ENCODE peak calls at places on chromosome 14, in four cellular contexts. G is CD8-positive, alpha-beta T cell; V is body of pancreas; J is A673. U is an unnamed sample.

GRCh38 chr14:93039649-93040315 is 75.9 kb downstream of the ITPK1 start:
- DNase-seq in G (no peak), V (no peak), J (no peak), U (no peak)

GRCh38 chr14:96055065-96055752 is 16.0 kb downstream of the C14orf132 start:
- DNase-seq in G (no peak), V (no peak), J (no peak), U (peak)

GRCh38 chr14:90060312-90060964 is 1.4 kb upstream of the KCNK13 start:
- DNase-seq in G (peak), V (peak), J (peak), U (peak)

GRCh38 chr14:32578181-32578580 is 249.1 kb downstream of the AKAP6 start:
- DNase-seq in G (no peak), V (no peak), J (no peak), U (no peak)

GRCh38 chr14:61593330-61593729 is 102.0 kb upstream of the HIF1A start:
- DNase-seq in G (no peak), V (no peak), J (no peak), U (no peak)

GRCh38 chr14:56782701-56783100 is 27.6 kb downstream of the OTX2 start:
- DNase-seq in G (no peak), V (no peak), J (no peak), U (peak)

GRCh38 chr14:78253986-78254385 is 83.8 kb downstream of the NRXN3 start:
- DNase-seq in G (no peak), V (no peak), J (peak), U (peak)

GRCh38 chr14:70052990-70053389 is 135.8 kb downstream of the SLC8A3 start:
- DNase-seq in G (no peak), V (no peak), J (peak), U (peak)

GRCh38 chr14:84351646-84352045 is 1178.3 kb upstream of the FLRT2 start:
- DNase-seq in G (no peak), V (no peak), J (no peak), U (peak)

GRCh38 chr14:100076630-100077029 is 11.4 kb downstream of the EVL start:
- DNase-seq in G (no peak), V (peak), J (no peak), U (peak)

GRCh38 chr14:106848330-106849121 is 1322.1 kb downstream of the TMEM121 start:
- DNase-seq in G (no peak), V (peak), J (peak), U (peak)

GRCh38 chr14:55381040-55381439 is 30.6 kb downstream of the ATG14 start:
- DNase-seq in G (no peak), V (no peak), J (no peak), U (no peak)

GRCh38 chr14:64774272-64774671 is 70.0 kb downstream of the PLEKHG3 start:
- DNase-seq in G (no peak), V (no peak), J (no peak), U (no peak)

GRCh38 chr14:43692706-43693105 is 814.4 kb downstream of the FSCB start:
- DNase-seq in G (no peak), V (no peak), J (no peak), U (no peak)
- TF ChIP-seq CTCF in G (no peak), V (no peak), J (no peak), U (no peak)

DNA sequence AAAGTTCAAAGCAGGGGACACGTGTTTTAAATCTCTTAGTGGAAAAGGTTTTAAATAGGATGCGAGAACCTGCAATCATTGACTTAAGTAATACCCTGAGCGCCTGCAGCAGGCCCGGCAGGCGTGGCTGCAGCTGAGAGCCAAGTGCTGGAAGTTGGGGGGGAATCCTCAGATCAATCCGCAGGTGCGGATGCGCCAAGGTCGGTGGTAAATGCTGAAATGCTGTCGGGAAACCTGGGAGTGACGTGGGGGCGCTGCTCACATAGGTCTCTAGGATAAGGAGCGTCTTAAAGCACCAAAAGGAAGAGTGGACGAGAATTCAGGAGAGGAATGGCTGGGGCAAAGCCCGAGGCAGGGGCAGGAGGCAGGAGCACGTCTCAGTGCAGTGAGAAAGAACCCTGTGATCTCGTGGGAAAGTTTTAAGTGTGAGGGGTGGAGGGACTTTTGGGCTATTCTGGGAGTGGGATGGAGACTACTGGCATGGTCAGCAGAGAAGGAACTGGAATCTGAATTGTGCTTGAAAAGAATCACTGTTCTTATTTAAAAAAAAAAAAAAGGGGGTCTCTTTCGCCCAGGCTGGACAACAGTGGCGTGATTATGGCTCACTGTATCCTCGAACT is 883 bp upstream of the CDCA4 start:
- DNase-seq in G (no peak), V (peak), J (peak), U (peak)
- H3K4me3 ChIP-seq in G (peak), V (peak), J (peak), U (peak)

DNA sequence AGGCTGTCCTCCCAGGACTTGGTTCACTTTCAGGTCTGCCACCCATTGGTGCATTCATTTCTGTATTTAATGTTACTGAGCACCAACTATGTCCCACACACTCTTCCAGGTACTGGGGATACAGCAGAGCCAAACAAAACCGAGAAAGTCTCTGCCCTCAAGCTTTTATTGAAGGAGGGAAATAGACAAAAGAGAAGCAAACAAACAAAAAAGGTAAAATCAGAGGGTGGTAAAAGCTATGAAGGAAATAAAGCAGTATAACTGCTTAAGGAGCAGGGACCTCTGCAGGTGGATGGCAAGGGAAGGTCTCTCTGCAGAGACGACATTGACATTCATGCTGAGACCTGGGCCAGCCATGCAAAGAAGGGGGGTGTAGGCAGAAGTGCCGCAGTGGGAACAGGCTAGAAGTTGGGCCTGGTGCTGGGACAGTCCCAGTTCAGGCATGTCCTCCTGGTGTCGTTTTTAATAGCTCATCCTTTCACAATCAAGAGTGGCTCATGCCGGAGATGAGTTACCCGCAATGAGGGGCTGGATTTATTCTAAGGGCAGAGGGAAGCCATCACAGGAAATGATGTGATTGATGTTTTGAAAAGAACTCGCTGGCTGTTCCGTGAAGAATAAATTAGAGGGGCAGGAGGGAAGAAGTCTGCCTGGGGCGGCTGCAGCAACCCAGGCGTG is 72.8 kb downstream of the IRF2BPL start:
- DNase-seq in G (peak), V (peak), J (peak), U (peak)
- TF ChIP-seq CTCF in G (no peak), V (no peak), J (no peak), U (no peak)

GRCh38 chr14:38210168-38210567 is 2.5 kb downstream of the SSTR1 start:
- DNase-seq in G (no peak), V (peak), J (peak), U (peak)
- H3K4me3 ChIP-seq in G (no peak), V (no peak), J (peak), U (peak)

GRCh38 chr14:37019488-37019887 is 152.9 kb downstream of the SLC25A21 start:
- DNase-seq in G (no peak), V (no peak), J (no peak), U (no peak)

GRCh38 chr14:37021406-37021805 is 151.0 kb downstream of the SLC25A21 start:
- DNase-seq in G (no peak), V (no peak), J (peak), U (no peak)

GRCh38 chr14:37018571-37019240 is 153.7 kb downstream of the SLC25A21 start:
- DNase-seq in G (no peak), V (no peak), J (no peak), U (no peak)

GRCh38 chr14:37027188-37027824 is 145.1 kb downstream of the SLC25A21 start:
- DNase-seq in G (no peak), V (no peak), J (no peak), U (peak)

DNA sequence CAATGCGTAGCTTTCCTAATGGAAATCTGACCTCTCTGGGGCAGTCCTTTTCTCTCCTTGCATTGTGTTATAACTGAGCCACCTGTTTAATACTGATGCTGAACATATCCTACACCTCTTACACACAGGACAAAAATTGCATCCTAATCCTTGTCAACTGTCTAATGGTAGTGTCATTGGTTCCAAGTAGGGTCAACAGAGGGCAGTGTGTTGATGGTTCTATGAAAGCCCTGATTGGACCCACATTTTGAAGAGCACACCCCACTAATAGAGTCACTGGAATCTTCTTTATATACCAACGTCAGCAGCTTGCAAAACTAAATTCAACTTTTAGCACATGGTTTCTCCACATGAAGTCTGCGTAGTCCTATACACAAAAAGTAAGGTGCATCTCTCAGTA is 148.2 kb downstream of the SLC25A21 start:
- DNase-seq in G (no peak), V (no peak), J (no peak), U (no peak)
- TF ChIP-seq CTCF in G (no peak), V (no peak), J (peak), U (peak)

DNA sequence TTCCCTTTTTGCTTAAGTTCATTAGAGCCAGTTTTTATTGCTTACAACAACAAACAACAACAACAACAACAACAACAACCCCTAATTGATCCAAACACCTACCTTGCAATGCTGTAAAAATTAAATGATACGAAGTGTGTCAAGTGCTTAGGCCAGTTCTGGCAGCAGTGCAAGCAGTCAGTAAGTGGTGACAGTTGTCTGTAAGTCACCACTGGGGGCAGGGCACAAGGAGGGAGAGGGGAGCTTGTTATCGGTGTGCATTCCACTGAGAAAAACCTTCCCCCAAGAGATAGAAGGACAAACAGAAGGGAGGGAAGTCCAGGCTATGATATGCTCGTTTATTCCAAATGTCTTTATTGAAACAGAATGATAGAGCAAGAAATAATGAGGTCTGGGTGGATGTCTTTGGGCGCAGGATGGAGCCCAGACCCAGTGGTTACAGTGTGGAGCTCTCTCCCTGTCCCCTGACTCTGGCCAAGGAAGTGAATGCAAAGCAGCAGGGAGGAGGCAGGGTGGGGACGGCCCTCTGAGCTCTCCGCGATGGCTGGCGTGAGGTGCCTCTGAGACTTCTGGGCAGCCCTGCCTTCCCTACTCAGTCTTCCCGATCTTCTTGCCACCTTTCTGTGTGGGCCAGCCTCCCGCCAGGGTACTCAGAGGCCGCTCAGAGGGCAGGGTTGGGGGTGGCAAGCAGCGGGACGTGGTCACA is 6.5 kb downstream of the SLC22A17 start:
- DNase-seq in G (no peak), V (no peak), J (no peak), U (no peak)
- H3K4me3 ChIP-seq in G (no peak), V (no peak), J (no peak), U (no peak)

GRCh38 chr14:30874120-30874998 is at the start of gene COCH:
- DNase-seq in G (peak), V (peak), J (peak), U (no peak)
- TF ChIP-seq CTCF in G (no peak), V (peak), J (no peak), U (no peak)

GRCh38 chr14:44961151-44961729 is 507 bp downstream of the KLHL28 start:
- DNase-seq in G (peak), V (peak), J (peak), U (peak)

GRCh38 chr14:44960646-44961045 is 1.1 kb downstream of the KLHL28 start:
- DNase-seq in G (no peak), V (no peak), J (no peak), U (peak)

GRCh38 chr14:44959538-44959937 is 2.2 kb downstream of the KLHL28 start:
- DNase-seq in G (no peak), V (no peak), J (no peak), U (no peak)

GRCh38 chr14:44961730-44962572 is at the start of the genes KLHL28 and TOGARAM1:
- DNase-seq in G (peak), V (peak), J (peak), U (peak)

GRCh38 chr14:44960146-44960545 is 1.6 kb downstream of the KLHL28 start:
- DNase-seq in G (no peak), V (no peak), J (no peak), U (peak)
- H3K4me3 ChIP-seq in G (no peak), V (no peak), J (peak), U (peak)

DNA sequence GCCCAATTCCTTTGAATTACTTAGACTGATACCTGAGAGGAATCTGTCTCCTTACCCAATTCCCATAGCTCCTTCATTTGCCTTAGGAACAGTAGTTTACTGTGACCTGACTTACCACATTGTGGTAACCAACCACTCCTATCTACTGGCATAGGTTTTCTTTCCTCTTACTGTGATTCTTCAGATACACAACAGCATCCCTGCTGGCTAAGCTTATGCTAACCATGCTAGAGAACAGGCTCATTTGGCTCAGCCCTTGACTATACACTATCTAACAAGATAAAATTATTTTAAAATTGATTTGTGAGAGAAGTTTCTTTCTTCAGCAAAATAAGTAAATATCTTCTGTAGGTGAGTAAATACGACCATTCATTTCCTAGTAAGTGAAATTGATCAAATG is 320.4 kb upstream of the DDHD1 start:
- DNase-seq in G (no peak), V (no peak), J (no peak), U (no peak)
- TF ChIP-seq CTCF in G (no peak), V (no peak), J (no peak), U (no peak)

GRCh38 chr14:94676495-94677238 is 64.5 kb downstream of the SERPINA3 start:
- DNase-seq in G (no peak), V (no peak), J (no peak), U (no peak)

GRCh38 chr14:94673071-94673470 is 60.9 kb downstream of the SERPINA3 start:
- DNase-seq in G (no peak), V (no peak), J (no peak), U (no peak)

GRCh38 chr14:94677239-94677612 is 65.0 kb downstream of the SERPINA3 start:
- DNase-seq in G (no peak), V (no peak), J (no peak), U (no peak)

GRCh38 chr14:94673781-94674231 is 61.6 kb downstream of the SERPINA3 start:
- DNase-seq in G (no peak), V (no peak), J (no peak), U (no peak)

GRCh38 chr14:94675036-94675435 is 62.8 kb downstream of the SERPINA3 start:
- DNase-seq in G (no peak), V (no peak), J (no peak), U (no peak)
- H3K4me3 ChIP-seq in G (no peak), V (no peak), J (no peak), U (no peak)